ENCODE peak calls at places on chromosomes 6 and 20, in nine cellular contexts. J is GF-D8; D is stimulated activated CD4-positive, alpha-beta T cell treated with anti-CD3 and anti-CD28 coated beads, Interleukin-1b, Interleukin-23, amount 100 ng/mL, for 48 hours; F is RKO; T is KG1; N is effector memory CD4-positive, alpha-beta T cell; Z is ureter; L is hypothalamus; G is head of caudate nucleus. X is an unnamed sample.

GRCh38 chr6:49713346-49713745 is at the start of gene CRISP2:
- DNase-seq in J (no peak), D (no peak), F (no peak), T (no peak), N (no peak), Z (no peak), L (no peak), G (peak; percentile 8), X (peak; percentile 23)

GRCh38 chr6:108587258-108588059 is 26.7 kb downstream of the FOXO3 start:
- DNase-seq in J (no peak), D (no peak), F (no peak), T (no peak), N (no peak), Z (no peak), L (no peak), G (peak; percentile 74), X (peak; percentile 66)

GRCh38 chr6:168056892-168057527 is 22.0 kb downstream of the FRMD1 start:
- DNase-seq in J (no peak), D (no peak), F (no peak), T (no peak), N (no peak), Z (no peak), L (no peak), G (no peak), X (no peak)

GRCh38 chr6:44022296-44022661 is 105.0 kb downstream of the MRPL14 start:
- DNase-seq in J (no peak), D (no peak), F (no peak), T (no peak), N (no peak), Z (no peak), L (no peak), G (no peak), X (no peak)

GRCh38 chr6:142781124-142781523 is 163.9 kb downstream of the HIVEP2 start:
- DNase-seq in J (no peak), D (no peak), F (no peak), T (no peak), N (no peak), Z (no peak), L (no peak), G (no peak), X (no peak)

GRCh38 chr6:27188885-27189418 is 58.5 kb upstream of the PRSS16 start:
- DNase-seq in J (peak; percentile 25), D (peak; percentile 49), F (peak; percentile 90), T (peak; percentile 81), N (peak; percentile 39), Z (peak; percentile 66), L (no peak), G (peak; percentile 13), X (peak; percentile 89)

GRCh38 chr20:45038747-45039469 is 62.0 kb downstream of the KCNS1 start:
- DNase-seq in J (no peak), D (no peak), F (no peak), T (no peak), N (no peak), Z (no peak), L (no peak), G (no peak), X (no peak)

GRCh38 chr6:148997863-148998262 is 251.0 kb downstream of the UST start:
- DNase-seq in J (no peak), D (no peak), F (no peak), T (no peak), N (no peak), Z (no peak), L (no peak), G (no peak), X (no peak)

GRCh38 chr6:101597711-101598110 is 204.2 kb downstream of the GRIK2 start:
- DNase-seq in J (no peak), D (no peak), F (peak; percentile 62), T (no peak), N (no peak), Z (no peak), L (no peak), G (no peak), X (no peak)

GRCh38 chr6:35209622-35210289 is 4.0 kb upstream of the SCUBE3 start:
- DNase-seq in J (no peak), D (no peak), F (no peak), T (no peak), N (no peak), Z (no peak), L (no peak), G (no peak), X (no peak)

GRCh38 chr6:37732688-37733087 is 35.0 kb upstream of the MDGA1 start:
- DNase-seq in J (no peak), D (no peak), F (no peak), T (no peak), N (no peak), Z (no peak), L (no peak), G (no peak), X (no peak)

GRCh38 chr6:13814938-13815575 is 700 bp upstream of the MCUR1 start:
- DNase-seq in J (no peak), D (no peak), F (no peak), T (no peak), N (no peak), Z (no peak), L (no peak), G (no peak), X (no peak)

GRCh38 chr6:90468080-90468479 is 118.8 kb downstream of the MAP3K7 start:
- DNase-seq in J (no peak), D (peak; percentile 55), F (peak; percentile 60), T (no peak), N (no peak), Z (no peak), L (no peak), G (no peak), X (no peak)

GRCh38 chr6:4403828-4404227 is 268.5 kb upstream of the ECI2 start:
- DNase-seq in J (no peak), D (no peak), F (no peak), T (no peak), N (no peak), Z (no peak), L (no peak), G (no peak), X (no peak)

GRCh38 chr6:112085666-112086065 is 1.6 kb downstream of the TUBE1 start:
- DNase-seq in J (no peak), D (no peak), F (peak; percentile 25), T (no peak), N (no peak), Z (no peak), L (no peak), G (no peak), X (no peak)

GRCh38 chr6:160861824-160862223 is 129.7 kb upstream of the MAP3K4 start:
- DNase-seq in J (no peak), D (no peak), F (no peak), T (no peak), N (no peak), Z (no peak), L (no peak), G (no peak), X (no peak)

GRCh38 chr20:20820104-20820503 is 107.7 kb upstream of the RALGAPA2 start:
- DNase-seq in J (no peak), D (no peak), F (no peak), T (no peak), N (no peak), Z (no peak), L (no peak), G (peak; percentile 55), X (peak; percentile 49)

GRCh38 chr6:10518461-10519216 is 2.5 kb upstream of the GCNT2 start:
- DNase-seq in J (peak; percentile 78), D (no peak), F (peak; percentile 22), T (peak; percentile 57), N (no peak), Z (no peak), L (no peak), G (no peak), X (no peak)

GRCh38 chr6:113858067-113858604 is 991 bp downstream of the MARCKS start:
- DNase-seq in J (no peak), D (no peak), F (peak; percentile 26), T (no peak), N (no peak), Z (peak; percentile 52), L (peak; percentile 18), G (no peak), X (no peak)

GRCh38 chr20:61510778-61511330 is 258.8 kb downstream of the CDH4 start:
- DNase-seq in J (no peak), D (peak; percentile 38), F (no peak), T (no peak), N (no peak), Z (no peak), L (no peak), G (peak; percentile 25), X (no peak)

GRCh38 chr20:52972965-52973819 is 1.0 kb downstream of the TSHZ2 start:
- DNase-seq in J (no peak), D (peak; percentile 41), F (no peak), T (no peak), N (no peak), Z (no peak), L (no peak), G (no peak), X (peak; percentile 77)

GRCh38 chr6:157861814-157862213 is 38.8 kb downstream of the SNX9 start:
- DNase-seq in J (no peak), D (no peak), F (peak; percentile 28), T (no peak), N (no peak), Z (no peak), L (no peak), G (no peak), X (no peak)

GRCh38 chr6:146890644-146891434 is 292.1 kb downstream of the ADGB start:
- DNase-seq in J (no peak), D (no peak), F (no peak), T (no peak), N (no peak), Z (no peak), L (no peak), G (no peak), X (no peak)

GRCh38 chr6:110039996-110040383 is 61.9 kb downstream of the GPR6 start:
- DNase-seq in J (peak; percentile 32), D (peak; percentile 49), F (peak; percentile 13), T (peak; percentile 62), N (peak; percentile 5), Z (peak; percentile 50), L (no peak), G (peak; percentile 42), X (no peak)

GRCh38 chr6:52415917-52416628 is 4.1 kb upstream of the EFHC1 start:
- DNase-seq in J (no peak), D (no peak), F (no peak), T (no peak), N (no peak), Z (no peak), L (no peak), G (no peak), X (no peak)

GRCh38 chr20:5880326-5880725 is 70.0 kb downstream of the TRMT6 start:
- DNase-seq in J (no peak), D (no peak), F (no peak), T (no peak), N (no peak), Z (no peak), L (no peak), G (no peak), X (no peak)

GRCh38 chr6:138429731-138430130 is 25.7 kb downstream of the HEBP2 start:
- DNase-seq in J (no peak), D (no peak), F (no peak), T (no peak), N (no peak), Z (no peak), L (no peak), G (no peak), X (no peak)

GRCh38 chr6:149851461-149851860 is 12.7 kb downstream of the LRP11 start:
- DNase-seq in J (no peak), D (no peak), F (no peak), T (no peak), N (no peak), Z (no peak), L (no peak), G (no peak), X (no peak)

GRCh38 chr6:78947962-78948361 is 80.6 kb downstream of the IRAK1BP1 start:
- DNase-seq in J (no peak), D (no peak), F (no peak), T (no peak), N (no peak), Z (no peak), L (no peak), G (no peak), X (no peak)

GRCh38 chr20:59958626-59959025 is 403 bp downstream of the CDH26 start:
- DNase-seq in J (no peak), D (no peak), F (no peak), T (no peak), N (no peak), Z (no peak), L (no peak), G (no peak), X (no peak)

GRCh38 chr20:34240698-34241615 is at the start of gene ASIP:
- DNase-seq in J (no peak), D (no peak), F (no peak), T (no peak), N (no peak), Z (no peak), L (no peak), G (no peak), X (no peak)

X was measured in retina.